ENCODE peak calls at places on chromosome 20, in seven cellular contexts. One of them, this sample, is unnamed.

GRCh38 chr20:33095249-33095648 is 15.8 kb downstream of the BPIFB4 start:
- DNase-seq in astrocyte of the spinal cord: no peak
- DNase-seq in mucosa of descending colon: no peak
- DNase-seq in lower leg skin: no peak
- DNase-seq in heart left ventricle: no peak
- DNase-seq in uterus: no peak
- DNase-seq in stomach: no peak
- DNase-seq in this sample: no peak

GRCh38 chr20:10634683-10635411 is 39.0 kb downstream of the JAG1 start:
- DNase-seq in astrocyte of the spinal cord: peak
- DNase-seq in mucosa of descending colon: no peak
- DNase-seq in lower leg skin: no peak
- DNase-seq in heart left ventricle: no peak
- DNase-seq in uterus: no peak
- DNase-seq in stomach: no peak
- DNase-seq in this sample: no peak

GRCh38 chr20:21102691-21103311 is 3.4 kb downstream of the LINC00237 start:
- DNase-seq in astrocyte of the spinal cord: no peak
- DNase-seq in mucosa of descending colon: peak
- DNase-seq in lower leg skin: peak
- DNase-seq in heart left ventricle: peak
- DNase-seq in uterus: no peak
- DNase-seq in stomach: peak
- DNase-seq in this sample: no peak

GRCh38 chr20:62818592-62819493 is 2.0 kb downstream of the COL9A3 start:
- DNase-seq in astrocyte of the spinal cord: peak
- DNase-seq in mucosa of descending colon: no peak
- DNase-seq in lower leg skin: no peak
- DNase-seq in heart left ventricle: peak
- DNase-seq in uterus: peak
- DNase-seq in stomach: peak
- DNase-seq in this sample: peak

GRCh38 chr20:45036044-45036755 is 64.7 kb downstream of the KCNS1 start:
- DNase-seq in astrocyte of the spinal cord: peak
- DNase-seq in mucosa of descending colon: no peak
- DNase-seq in lower leg skin: no peak
- DNase-seq in heart left ventricle: no peak
- DNase-seq in uterus: peak
- DNase-seq in stomach: no peak
- DNase-seq in this sample: peak

GRCh38 chr20:34720266-34720665 is 16.1 kb downstream of the TP53INP2 start:
- DNase-seq in astrocyte of the spinal cord: no peak
- DNase-seq in mucosa of descending colon: no peak
- DNase-seq in lower leg skin: peak
- DNase-seq in heart left ventricle: no peak
- DNase-seq in uterus: no peak
- DNase-seq in stomach: no peak
- DNase-seq in this sample: no peak

GRCh38 chr20:675453-676314 is at the start of gene SCRT2:
- DNase-seq in astrocyte of the spinal cord: peak
- DNase-seq in mucosa of descending colon: peak
- DNase-seq in lower leg skin: peak
- DNase-seq in heart left ventricle: peak
- DNase-seq in uterus: peak
- DNase-seq in stomach: peak
- DNase-seq in this sample: peak

GRCh38 chr20:25237610-25238318 is 10.1 kb upstream of the PYGB start:
- DNase-seq in astrocyte of the spinal cord: peak
- DNase-seq in mucosa of descending colon: no peak
- DNase-seq in lower leg skin: peak
- DNase-seq in heart left ventricle: peak
- DNase-seq in uterus: peak
- DNase-seq in stomach: no peak
- DNase-seq in this sample: peak

GRCh38 chr20:62489186-62489939 is 13.6 kb upstream of the GATA5 start:
- DNase-seq in astrocyte of the spinal cord: no peak
- DNase-seq in mucosa of descending colon: no peak
- DNase-seq in lower leg skin: no peak
- DNase-seq in heart left ventricle: no peak
- DNase-seq in uterus: no peak
- DNase-seq in stomach: no peak
- DNase-seq in this sample: peak

GRCh38 chr20:23835716-23836115 is 9.2 kb upstream of the CST2 start:
- DNase-seq in astrocyte of the spinal cord: no peak
- DNase-seq in mucosa of descending colon: no peak
- DNase-seq in lower leg skin: peak
- DNase-seq in heart left ventricle: no peak
- DNase-seq in uterus: no peak
- DNase-seq in stomach: no peak
- DNase-seq in this sample: no peak

GRCh38 chr20:10792291-10792690 is 118.5 kb upstream of the JAG1 start:
- DNase-seq in astrocyte of the spinal cord: peak
- DNase-seq in mucosa of descending colon: no peak
- DNase-seq in lower leg skin: no peak
- DNase-seq in heart left ventricle: no peak
- DNase-seq in uterus: no peak
- DNase-seq in stomach: no peak
- DNase-seq in this sample: no peak

GRCh38 chr20:58749098-58749766 is 56.6 kb downstream of the NPEPL1 start:
- DNase-seq in astrocyte of the spinal cord: no peak
- DNase-seq in mucosa of descending colon: no peak
- DNase-seq in lower leg skin: peak
- DNase-seq in heart left ventricle: no peak
- DNase-seq in uterus: no peak
- DNase-seq in stomach: no peak
- DNase-seq in this sample: no peak

GRCh38 chr20:6519556-6519955 is 247.9 kb upstream of the BMP2 start:
- DNase-seq in astrocyte of the spinal cord: peak
- DNase-seq in mucosa of descending colon: no peak
- DNase-seq in lower leg skin: no peak
- DNase-seq in heart left ventricle: no peak
- DNase-seq in uterus: no peak
- DNase-seq in stomach: no peak
- DNase-seq in this sample: peak

GRCh38 chr20:51972031-51972430 is 169.7 kb upstream of the SALL4 start:
- DNase-seq in astrocyte of the spinal cord: no peak
- DNase-seq in mucosa of descending colon: no peak
- DNase-seq in lower leg skin: peak
- DNase-seq in heart left ventricle: no peak
- DNase-seq in uterus: no peak
- DNase-seq in stomach: no peak
- DNase-seq in this sample: no peak

GRCh38 chr20:51966296-51966971 is 164.1 kb upstream of the SALL4 start:
- DNase-seq in astrocyte of the spinal cord: peak
- DNase-seq in mucosa of descending colon: no peak
- DNase-seq in lower leg skin: peak
- DNase-seq in heart left ventricle: peak
- DNase-seq in uterus: peak
- DNase-seq in stomach: peak
- DNase-seq in this sample: peak

GRCh38 chr20:51969191-51969590 is 166.9 kb upstream of the SALL4 start:
- DNase-seq in astrocyte of the spinal cord: no peak
- DNase-seq in mucosa of descending colon: no peak
- DNase-seq in lower leg skin: peak
- DNase-seq in heart left ventricle: no peak
- DNase-seq in uterus: no peak
- DNase-seq in stomach: no peak
- DNase-seq in this sample: no peak

DNA sequence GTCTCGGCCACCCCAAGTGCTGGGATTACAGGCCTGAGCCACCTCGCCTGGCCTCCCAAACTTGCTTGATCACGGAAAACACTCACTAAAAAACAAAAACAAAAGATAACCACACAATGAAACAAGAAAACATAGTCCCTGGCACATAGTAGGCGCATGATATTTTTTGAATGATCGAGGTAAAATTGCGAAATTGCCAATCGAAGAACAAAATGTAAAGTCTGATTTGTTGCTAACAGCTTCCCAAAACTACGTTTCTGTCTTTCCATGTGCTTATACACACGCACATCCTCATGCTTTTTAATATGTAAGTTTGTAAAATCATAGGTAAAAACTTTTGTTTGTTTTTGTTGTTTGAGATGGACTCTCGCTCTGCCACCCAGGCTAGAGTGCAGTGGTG is 168.5 kb upstream of the SALL4 start:
- DNase-seq in astrocyte of the spinal cord: no peak
- DNase-seq in mucosa of descending colon: no peak
- DNase-seq in lower leg skin: peak
- DNase-seq in heart left ventricle: no peak
- DNase-seq in uterus: no peak
- DNase-seq in stomach: no peak
- DNase-seq in this sample: no peak
- TF ChIP-seq CTCF in astrocyte of the spinal cord: no peak
- TF ChIP-seq CTCF in mucosa of descending colon: no peak
- TF ChIP-seq CTCF in lower leg skin: no peak
- TF ChIP-seq CTCF in heart left ventricle: no peak
- TF ChIP-seq CTCF in uterus: no peak
- TF ChIP-seq CTCF in stomach: no peak
- TF ChIP-seq CTCF in this sample: no peak

DNA sequence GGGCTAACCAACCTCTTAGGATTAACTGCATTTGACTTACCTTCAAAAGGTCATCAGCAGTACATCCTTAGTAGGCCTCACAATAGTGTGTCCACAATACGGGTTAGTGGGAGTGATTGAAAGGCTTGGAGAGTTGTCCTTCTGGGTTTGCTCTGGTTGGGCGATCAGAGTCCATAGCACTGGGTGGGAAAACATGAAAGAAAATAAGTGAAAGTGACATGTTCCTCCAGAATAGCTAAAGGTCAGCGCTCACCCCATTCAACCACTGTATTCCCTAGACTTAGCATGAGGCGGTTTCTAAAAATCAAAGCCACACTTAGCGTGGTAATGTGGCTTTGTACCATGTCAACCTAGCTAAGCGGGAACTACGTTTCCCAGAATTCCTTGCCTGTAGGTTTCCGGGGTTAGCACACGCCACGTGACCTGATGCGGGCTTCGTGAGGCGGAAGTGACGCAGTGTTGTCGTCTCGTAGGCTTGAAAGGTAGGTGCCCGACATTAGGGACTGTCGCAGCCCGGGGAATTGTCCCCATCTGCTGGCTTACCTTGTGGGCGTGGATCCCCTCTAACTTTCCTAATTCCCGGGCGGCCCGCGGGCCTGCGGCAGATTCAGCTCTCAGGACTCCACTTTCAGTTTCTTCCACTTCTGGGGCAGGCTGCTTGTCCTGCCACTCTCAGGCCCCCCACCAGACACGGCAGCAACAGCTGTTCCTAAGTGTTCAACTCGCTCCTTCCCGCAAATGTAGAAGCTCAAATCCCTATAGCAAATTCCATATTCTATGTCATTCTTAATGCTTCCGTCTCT is 19.8 kb upstream of the SCP2D1 start:
- DNase-seq in astrocyte of the spinal cord: peak
- DNase-seq in mucosa of descending colon: peak
- DNase-seq in lower leg skin: peak
- DNase-seq in heart left ventricle: peak
- DNase-seq in uterus: peak
- DNase-seq in stomach: peak
- DNase-seq in this sample: peak
- TF ChIP-seq CTCF in astrocyte of the spinal cord: peak
- TF ChIP-seq CTCF in mucosa of descending colon: no peak
- TF ChIP-seq CTCF in lower leg skin: no peak
- TF ChIP-seq CTCF in heart left ventricle: no peak
- TF ChIP-seq CTCF in uterus: peak
- TF ChIP-seq CTCF in stomach: no peak
- TF ChIP-seq CTCF in this sample: no peak

DNA sequence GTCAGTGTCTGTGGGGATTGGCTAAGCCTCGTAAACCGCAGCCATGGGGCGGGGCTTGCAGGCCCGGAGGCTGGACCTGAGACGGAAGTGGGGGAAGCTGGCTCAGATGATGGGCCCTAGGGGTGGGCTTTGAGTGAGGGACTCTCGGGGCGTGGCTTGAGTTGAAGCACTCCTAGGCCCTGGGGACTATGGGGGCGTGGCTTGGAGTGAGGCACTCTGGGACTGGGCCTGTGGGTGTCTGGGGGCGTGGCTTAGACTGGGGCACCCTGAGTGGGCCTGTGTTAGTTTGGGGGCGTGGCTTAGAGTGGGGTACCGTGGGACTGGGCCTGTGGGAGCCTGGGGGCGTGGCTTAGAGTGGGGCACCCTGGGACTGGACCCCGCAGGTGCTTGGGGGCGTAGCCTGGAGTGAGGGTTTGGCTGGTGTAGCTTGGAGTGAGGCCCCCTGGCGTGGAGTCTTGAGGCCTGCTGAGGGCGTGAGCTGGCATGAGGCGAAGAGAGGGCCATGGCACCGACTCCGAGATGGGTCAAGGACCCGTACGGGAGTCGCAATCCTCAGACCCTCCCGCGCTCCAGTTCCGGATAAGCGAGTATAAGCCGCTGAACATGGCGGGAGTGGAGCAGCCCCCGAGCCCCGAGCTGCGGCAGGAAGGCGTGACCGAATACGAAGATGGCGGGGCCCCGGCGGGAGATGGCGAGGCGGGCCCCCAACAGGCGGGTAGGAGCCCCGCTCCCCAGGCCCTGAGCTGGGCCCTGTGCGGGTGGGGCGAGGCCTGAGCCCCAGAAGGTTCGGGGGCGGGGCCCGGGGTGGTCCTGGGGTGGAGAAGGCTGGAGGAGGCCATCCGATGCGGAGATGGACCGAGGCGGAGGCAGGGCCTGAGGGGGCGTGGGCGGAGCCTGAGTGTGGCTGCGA is 6.8 kb downstream of the L3MBTL1 start:
- DNase-seq in astrocyte of the spinal cord: peak
- DNase-seq in mucosa of descending colon: peak
- DNase-seq in lower leg skin: peak
- DNase-seq in heart left ventricle: peak
- DNase-seq in uterus: peak
- DNase-seq in stomach: peak
- DNase-seq in this sample: peak
- TF ChIP-seq CTCF in astrocyte of the spinal cord: no peak
- TF ChIP-seq CTCF in mucosa of descending colon: no peak
- TF ChIP-seq CTCF in lower leg skin: no peak
- TF ChIP-seq CTCF in heart left ventricle: no peak
- TF ChIP-seq CTCF in uterus: peak
- TF ChIP-seq CTCF in stomach: peak
- TF ChIP-seq CTCF in this sample: peak

GRCh38 chr20:7936735-7937078 is 3.6 kb downstream of the HAO1 start:
- DNase-seq in astrocyte of the spinal cord: no peak
- DNase-seq in mucosa of descending colon: no peak
- DNase-seq in lower leg skin: no peak
- DNase-seq in heart left ventricle: no peak
- DNase-seq in uterus: no peak
- DNase-seq in stomach: no peak
- DNase-seq in this sample: no peak
- TF ChIP-seq CTCF in astrocyte of the spinal cord: no peak
- TF ChIP-seq CTCF in mucosa of descending colon: no peak
- TF ChIP-seq CTCF in lower leg skin: no peak
- TF ChIP-seq CTCF in heart left ventricle: no peak
- TF ChIP-seq CTCF in uterus: no peak
- TF ChIP-seq CTCF in stomach: no peak
- TF ChIP-seq CTCF in this sample: no peak

This sample was measured in RWPE1.